ENCODE peak calls at places on chromosomes 11 and 22, in ten cellular contexts. T is substantia nigra; W is A549; G is mesendoderm; L is dorsolateral prefrontal cortex; X is ovary; Z is Karpas-422; H is fibroblast of lung; I is CD4-positive, CD25-positive, alpha-beta regulatory T cell; E is AG04450. B is an unnamed sample.

GRCh38 chr11:8814209-8814922 is 96.6 kb upstream of the AKIP1 start:
- DNase-seq in L (no peak), E (no peak), H (peak), T (no peak), X (no peak), G (peak), I (no peak), W (no peak), Z (no peak), B (no peak)

GRCh38 chr11:28760676-28761390 is 652.6 kb downstream of the METTL15 start:
- DNase-seq in T (no peak), Z (no peak), H (peak), G (peak), E (no peak), W (no peak), I (no peak), L (no peak), X (no peak), B (no peak)

GRCh38 chr11:122727101-122727929 is 71.8 kb downstream of the UBASH3B start:
- DNase-seq in L (no peak), I (no peak), H (no peak), T (no peak), E (no peak), Z (no peak), X (no peak), G (no peak), W (no peak), B (no peak)

GRCh38 chr11:34027516-34028406 is 23.8 kb upstream of the CAPRIN1 start:
- DNase-seq in X (no peak), I (no peak), E (no peak), L (no peak), T (no peak), Z (no peak), G (no peak), W (no peak), H (no peak), B (no peak)

GRCh38 chr11:225734-226453 is 10.2 kb downstream of the SIRT3 start:
- DNase-seq in W (no peak), Z (no peak), I (no peak), L (no peak), H (peak), E (no peak), G (no peak), X (no peak), T (no peak), B (no peak)

GRCh38 chr11:43504316-43504950 is 145.7 kb downstream of the TTC17 start:
- DNase-seq in T (no peak), Z (peak), X (peak), H (peak), L (no peak), E (no peak), W (peak), I (no peak), G (peak), B (no peak)

GRCh38 chr22:46467006-46467405 is 70.4 kb downstream of the CELSR1 start:
- DNase-seq in E (no peak), W (no peak), I (no peak), T (no peak), X (no peak), G (no peak), Z (no peak), H (no peak), L (no peak), B (no peak)

GRCh38 chr11:13386567-13386966 is 76.5 kb downstream of the BTBD10 start:
- DNase-seq in G (peak), L (no peak), Z (no peak), E (no peak), I (no peak), W (no peak), X (no peak), T (no peak), H (no peak), B (no peak)

GRCh38 chr11:88175707-88176066 is 444 bp upstream of the RAB38 start:
- DNase-seq in T (no peak), H (peak), W (no peak), L (no peak), X (no peak), G (peak), Z (no peak), I (no peak), E (no peak), B (no peak)

GRCh38 chr11:113587318-113587739 is 112.1 kb upstream of the DRD2 start:
- DNase-seq in I (no peak), G (no peak), W (no peak), Z (no peak), H (peak), X (no peak), E (no peak), T (no peak), L (no peak), B (no peak)

GRCh38 chr11:8720868-8721739 is 38.5 kb downstream of the RPL27A start:
- DNase-seq in T (no peak), X (no peak), H (no peak), W (no peak), L (no peak), G (peak), E (no peak), Z (no peak), I (no peak), B (no peak)

DNA sequence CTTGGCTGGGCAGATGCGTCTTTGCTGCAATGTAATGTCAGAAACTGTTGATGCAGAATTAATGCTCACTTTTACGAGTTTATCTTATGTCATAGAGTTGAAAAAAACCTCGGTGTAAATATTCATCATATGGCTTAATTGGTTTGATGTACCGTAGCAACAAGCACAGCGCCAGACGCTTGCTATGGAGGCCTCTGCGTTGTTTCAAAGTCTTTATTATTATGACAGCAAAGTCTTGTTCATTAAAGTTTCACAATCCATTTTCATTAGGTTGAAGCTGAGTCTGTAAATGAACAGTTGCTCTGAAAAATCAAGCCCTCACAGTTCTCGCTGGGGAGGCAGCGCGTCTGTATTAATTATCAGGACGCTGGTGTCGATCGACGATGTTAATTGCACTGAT is 185.6 kb downstream of the INSC start:
- DNase-seq in X (no peak), E (no peak), G (no peak), H (no peak), I (no peak), T (no peak), L (no peak), W (no peak), Z (no peak), B (no peak)
- H3K27ac ChIP-seq in X (no peak), E (no peak), G (no peak), H (no peak), I (no peak), T (no peak), L (no peak), W (no peak), Z (no peak), B (no peak)

DNA sequence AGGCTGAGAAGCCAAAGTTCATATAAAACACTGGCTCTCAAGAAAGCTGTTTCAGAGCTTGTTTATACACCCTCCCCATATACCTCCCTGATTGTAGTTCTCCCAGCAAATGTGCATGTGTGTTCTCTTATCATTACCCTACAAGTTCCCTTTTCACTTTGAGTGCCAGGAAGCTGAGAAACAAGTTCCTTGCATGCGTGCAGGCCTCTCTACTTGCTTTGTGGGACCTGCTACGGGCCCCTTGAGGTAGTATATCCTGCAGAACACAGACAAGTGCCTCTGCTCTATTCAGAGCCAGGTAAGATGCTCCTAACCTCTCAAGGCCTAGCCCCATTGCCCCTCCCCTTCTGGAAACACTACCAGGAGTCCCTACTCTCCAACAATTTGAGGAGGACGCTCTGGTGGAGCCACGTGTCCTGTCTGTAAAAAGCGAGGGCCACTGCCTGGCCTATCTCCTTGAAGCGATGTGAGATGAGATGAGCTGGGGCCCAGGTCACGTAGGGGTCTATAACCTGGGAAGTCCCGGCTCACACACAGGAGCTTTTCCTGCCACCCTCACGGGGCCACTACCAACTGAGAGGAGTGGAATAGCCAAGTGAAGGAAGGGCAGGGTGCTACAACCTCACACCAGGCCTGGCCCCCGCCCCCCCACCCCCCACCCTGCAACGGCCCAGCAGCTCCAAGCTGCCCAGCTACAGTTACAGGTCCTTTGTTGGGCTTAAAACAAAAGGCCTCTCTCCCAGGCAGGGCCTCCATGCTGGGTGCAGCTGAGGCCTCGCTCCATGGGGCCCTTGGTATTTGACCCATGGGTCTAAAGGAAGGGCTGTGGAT is 2.6 kb upstream of the ATP5MGL start:
- DNase-seq in X (no peak), W (no peak), L (no peak), T (no peak), I (no peak), H (no peak), E (no peak), Z (no peak), G (no peak), B (no peak)
- H3K27ac ChIP-seq in X (peak), W (no peak), L (peak), T (peak), I (no peak), H (no peak), E (no peak), Z (no peak), G (no peak), B (peak)

GRCh38 chr11:45025716-45026492 is 75.2 kb upstream of the TP53I11 start:
- DNase-seq in W (no peak), L (no peak), X (no peak), E (no peak), G (peak), Z (peak), I (no peak), H (peak), T (peak), B (peak)
- H3K27ac ChIP-seq in W (no peak), L (no peak), X (no peak), E (no peak), G (no peak), Z (peak), I (no peak), H (no peak), T (no peak), B (no peak)

GRCh38 chr11:78140392-78141077 is 1.1 kb upstream of the ALG8 start:
- DNase-seq in I (no peak), E (no peak), T (no peak), H (no peak), L (no peak), G (no peak), X (no peak), W (no peak), Z (no peak), B (no peak)

GRCh38 chr11:78139422-78140391 is at the start of gene ALG8:
- DNase-seq in L (peak), T (peak), H (peak), Z (peak), E (peak), X (peak), W (peak), G (peak), I (peak), B (peak)

GRCh38 chr11:78138281-78138680 is 1.1 kb downstream of the ALG8 start:
- DNase-seq in Z (no peak), L (no peak), W (no peak), E (no peak), I (no peak), G (no peak), H (no peak), T (no peak), X (no peak), B (no peak)

GRCh38 chr11:78138694-78139421 is 568 bp downstream of the ALG8 start:
- DNase-seq in W (peak), T (no peak), E (no peak), X (no peak), L (no peak), G (peak), Z (peak), I (no peak), H (peak), B (no peak)
- H3K27ac ChIP-seq in W (peak), T (peak), E (peak), X (no peak), L (peak), G (peak), Z (peak), I (peak), H (peak), B (peak)

GRCh38 chr11:97974798-97975498 is 1045.8 kb upstream of the CNTN5 start:
- DNase-seq in G (no peak), L (no peak), E (no peak), Z (no peak), H (no peak), X (no peak), I (no peak), W (no peak), T (no peak), B (no peak)
- H3K27ac ChIP-seq in G (no peak), L (no peak), E (no peak), Z (no peak), H (no peak), X (no peak), I (no peak), W (no peak), T (no peak), B (no peak)

B was measured in gastrocnemius medialis.